ENCODE peak calls at places on chromosomes 16 and 17, in nine cellular contexts. S is activated CD8-positive, alpha-beta T cell treated with anti-CD3 and anti-CD28 coated beads, Interleukin-2, amount 10 ng/mL, durations not matched to agents 7 days and 5 days; T is globus pallidus; Y is ureter; E is neural progenitor cell; J is kidney tubule cell; C is GM23248; U is left colon; A is RWPE1. P is an unnamed sample.

GRCh38 chr16:56580391-56581048 is 8.8 kb upstream of the MT3 start:
- DNase-seq in S (no peak), E (no peak), A (no peak), C (no peak), T (no peak), J (no peak), Y (no peak), U (no peak), P (no peak)

GRCh38 chr16:15726715-15727114 is 76.7 kb downstream of the NDE1 start:
- DNase-seq in E (no peak), C (no peak), J (no peak), S (no peak), T (no peak), Y (no peak), U (peak), A (no peak), P (no peak)

GRCh38 chr17:39739020-39739884 is 1.5 kb downstream of the GRB7 start:
- DNase-seq in C (peak), T (no peak), E (peak), Y (peak), A (peak), J (peak), S (no peak), U (peak), P (peak)

GRCh38 chr16:23196577-23196976 is 14.0 kb downstream of the SCNN1G start:
- DNase-seq in Y (no peak), E (no peak), S (no peak), A (no peak), T (no peak), J (no peak), C (no peak), U (no peak), P (peak)

GRCh38 chr17:38667099-38667786 is 7.5 kb downstream of the EPOP start:
- DNase-seq in Y (peak), J (peak), C (peak), S (peak), U (peak), A (peak), E (peak), T (peak), P (peak)

GRCh38 chr16:74605746-74606520 is 981 bp downstream of the GLG1 start:
- DNase-seq in J (no peak), S (no peak), A (no peak), E (peak), T (peak), U (no peak), Y (no peak), C (peak), P (no peak)

GRCh38 chr17:7929158-7930029 is at the start of gene KCNAB3:
- DNase-seq in A (peak), U (peak), T (peak), J (no peak), Y (no peak), C (peak), E (peak), S (peak), P (peak)

GRCh38 chr17:72945468-72945867 is 147.0 kb downstream of the SLC39A11 start:
- DNase-seq in S (no peak), U (no peak), E (no peak), T (no peak), Y (no peak), J (no peak), C (no peak), A (no peak), P (peak)

GRCh38 chr16:28879261-28879840 is 1.1 kb downstream of the ATP2A1 start:
- DNase-seq in C (no peak), S (no peak), E (peak), T (no peak), U (no peak), Y (no peak), A (no peak), J (no peak), P (no peak)

GRCh38 chr16:54926166-54926838 is 4.4 kb upstream of the IRX5 start:
- DNase-seq in A (no peak), J (peak), U (no peak), Y (no peak), E (no peak), S (no peak), T (no peak), C (peak), P (no peak)

GRCh38 chr17:57696050-57696449 is 49.0 kb downstream of the CCDC182 start:
- DNase-seq in E (no peak), Y (no peak), U (no peak), T (no peak), C (no peak), S (no peak), J (no peak), A (no peak), P (no peak)

GRCh38 chr16:26129997-26130396 is 438.2 kb downstream of the HS3ST4 start:
- DNase-seq in E (no peak), Y (no peak), U (no peak), C (no peak), J (no peak), S (no peak), T (no peak), A (no peak), P (no peak)

GRCh38 chr16:81520151-81520470 is 75.5 kb downstream of the CMIP start:
- DNase-seq in S (no peak), Y (no peak), U (no peak), T (no peak), A (no peak), E (no peak), J (no peak), C (no peak), P (no peak)

GRCh38 chr17:46865100-46865499 is 13.7 kb downstream of the WNT9B start:
- DNase-seq in A (no peak), E (no peak), U (no peak), Y (no peak), C (peak), T (no peak), J (peak), S (peak), P (no peak)

GRCh38 chr16:64907844-64908243 is 214.0 kb downstream of the CDH11 start:
- DNase-seq in Y (peak), J (no peak), U (no peak), E (no peak), C (no peak), S (no peak), T (no peak), A (no peak), P (peak)